ENCODE peak calls at places on chromosomes 4 and X, in five cellular contexts. One of them, this sample, is unnamed.

GRCh38 chrX:100635040-100635439 is 1.6 kb downstream of the TSPAN6 start:
- DNase-seq in astrocyte: no peak
- DNase-seq in WERI-Rb-1: no peak
- DNase-seq in fibroblast of lung: no peak
- DNase-seq in suprapubic skin: no peak
- DNase-seq in this sample: no peak

GRCh38 chr4:185346975-185347601 is 48.6 kb downstream of the LRP2BP start:
- DNase-seq in astrocyte: peak
- DNase-seq in WERI-Rb-1: no peak
- DNase-seq in fibroblast of lung: peak
- DNase-seq in suprapubic skin: no peak
- DNase-seq in this sample: no peak

GRCh38 chrX:19684265-19684664 is 169.0 kb upstream of the MAP3K15 start:
- DNase-seq in astrocyte: no peak
- DNase-seq in WERI-Rb-1: no peak
- DNase-seq in fibroblast of lung: no peak
- DNase-seq in suprapubic skin: no peak
- DNase-seq in this sample: no peak

GRCh38 chr4:24607338-24607737 is 23.0 kb upstream of the DHX15 start:
- DNase-seq in astrocyte: no peak
- DNase-seq in WERI-Rb-1: no peak
- DNase-seq in fibroblast of lung: peak
- DNase-seq in suprapubic skin: no peak
- DNase-seq in this sample: no peak

GRCh38 chrX:7067266-7067665 is 80.2 kb upstream of the STS start:
- DNase-seq in astrocyte: no peak
- DNase-seq in WERI-Rb-1: no peak
- DNase-seq in fibroblast of lung: no peak
- DNase-seq in suprapubic skin: no peak
- DNase-seq in this sample: no peak

GRCh38 chr4:1767058-1767769 is 25.9 kb upstream of the FGFR3 start:
- DNase-seq in astrocyte: no peak
- DNase-seq in WERI-Rb-1: peak
- DNase-seq in fibroblast of lung: peak
- DNase-seq in suprapubic skin: no peak
- DNase-seq in this sample: peak

GRCh38 chrX:1418901-1419544 is 27.1 kb upstream of the SLC25A6 start:
- DNase-seq in astrocyte: no peak
- DNase-seq in WERI-Rb-1: no peak
- DNase-seq in fibroblast of lung: no peak
- DNase-seq in suprapubic skin: peak
- DNase-seq in this sample: no peak

GRCh38 chr4:2869659-2870058 is 26.0 kb downstream of the ADD1 start:
- DNase-seq in astrocyte: no peak
- DNase-seq in WERI-Rb-1: peak
- DNase-seq in fibroblast of lung: no peak
- DNase-seq in suprapubic skin: no peak
- DNase-seq in this sample: no peak

GRCh38 chr4:2846172-2846571 is 2.5 kb downstream of the ADD1 start:
- DNase-seq in astrocyte: no peak
- DNase-seq in WERI-Rb-1: no peak
- DNase-seq in fibroblast of lung: no peak
- DNase-seq in suprapubic skin: no peak
- DNase-seq in this sample: no peak

GRCh38 chrX:150990910-150991309 is 7.8 kb downstream of the HMGB3 start:
- DNase-seq in astrocyte: no peak
- DNase-seq in WERI-Rb-1: no peak
- DNase-seq in fibroblast of lung: no peak
- DNase-seq in suprapubic skin: no peak
- DNase-seq in this sample: no peak

GRCh38 chrX:100413231-100413630 is 3.2 kb upstream of the PCDH19 start:
- DNase-seq in astrocyte: peak
- DNase-seq in WERI-Rb-1: peak
- DNase-seq in fibroblast of lung: peak
- DNase-seq in suprapubic skin: no peak
- DNase-seq in this sample: peak

GRCh38 chrX:116317409-116317808 is 119.0 kb upstream of the SLC6A14 start:
- DNase-seq in astrocyte: peak
- DNase-seq in WERI-Rb-1: peak
- DNase-seq in fibroblast of lung: peak
- DNase-seq in suprapubic skin: no peak
- DNase-seq in this sample: peak

GRCh38 chr4:137370699-137371098 is 161.6 kb downstream of the PCDH18 start:
- DNase-seq in astrocyte: no peak
- DNase-seq in WERI-Rb-1: no peak
- DNase-seq in fibroblast of lung: no peak
- DNase-seq in suprapubic skin: no peak
- DNase-seq in this sample: no peak

GRCh38 chr4:183830438-183830985 is 74.6 kb upstream of the STOX2 start:
- DNase-seq in astrocyte: no peak
- DNase-seq in WERI-Rb-1: no peak
- DNase-seq in fibroblast of lung: no peak
- DNase-seq in suprapubic skin: no peak
- DNase-seq in this sample: no peak

GRCh38 chr4:17385403-17385802 is 126.5 kb downstream of the QDPR start:
- DNase-seq in astrocyte: peak
- DNase-seq in WERI-Rb-1: no peak
- DNase-seq in fibroblast of lung: peak
- DNase-seq in suprapubic skin: no peak
- DNase-seq in this sample: peak

GRCh38 chrX:3636803-3637202 is 76.6 kb downstream of the PRKX start:
- DNase-seq in astrocyte: no peak
- DNase-seq in WERI-Rb-1: no peak
- DNase-seq in fibroblast of lung: no peak
- DNase-seq in suprapubic skin: no peak
- DNase-seq in this sample: no peak

GRCh38 chr4:168221298-168221697 is 97.3 kb downstream of the DDX60 start:
- DNase-seq in astrocyte: peak
- DNase-seq in WERI-Rb-1: no peak
- DNase-seq in fibroblast of lung: peak
- DNase-seq in suprapubic skin: no peak
- DNase-seq in this sample: peak

GRCh38 chr4:80266902-80267380 is 477 bp downstream of the FGF5 start:
- DNase-seq in astrocyte: peak
- DNase-seq in WERI-Rb-1: peak
- DNase-seq in fibroblast of lung: peak
- DNase-seq in suprapubic skin: no peak
- DNase-seq in this sample: peak

GRCh38 chr4:100795581-100795980 is 277.8 kb upstream of the EMCN start:
- DNase-seq in astrocyte: no peak
- DNase-seq in WERI-Rb-1: no peak
- DNase-seq in fibroblast of lung: no peak
- DNase-seq in suprapubic skin: no peak
- DNase-seq in this sample: no peak

GRCh38 chrX:17453791-17454190 is 78.8 kb downstream of the NHS start:
- DNase-seq in astrocyte: no peak
- DNase-seq in WERI-Rb-1: no peak
- DNase-seq in fibroblast of lung: no peak
- DNase-seq in suprapubic skin: no peak
- DNase-seq in this sample: peak

DNA sequence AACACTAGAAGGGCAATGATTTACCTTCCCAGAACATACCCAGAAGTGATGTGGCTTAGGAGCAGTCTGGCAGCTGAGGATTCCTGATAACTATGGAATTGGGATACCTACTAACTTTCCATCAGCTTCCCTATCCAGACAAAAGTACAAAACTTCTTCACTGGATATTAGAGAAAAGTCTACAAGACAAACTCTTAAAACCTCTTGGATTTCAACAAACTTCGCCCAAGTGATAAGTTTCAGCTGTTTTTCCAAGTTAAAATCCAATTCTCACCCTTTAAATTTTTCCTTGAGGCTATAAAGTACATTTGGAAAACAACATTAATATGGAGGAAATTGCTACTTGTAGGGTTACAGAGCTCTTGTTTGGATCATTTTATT is 58.2 kb upstream of the SLIT2 start:
- DNase-seq in astrocyte: no peak
- DNase-seq in WERI-Rb-1: no peak
- DNase-seq in fibroblast of lung: peak
- DNase-seq in suprapubic skin: no peak
- DNase-seq in this sample: no peak
- TF ChIP-seq CTCF in astrocyte: no peak
- TF ChIP-seq CTCF in WERI-Rb-1: no peak
- TF ChIP-seq CTCF in fibroblast of lung: no peak
- TF ChIP-seq CTCF in suprapubic skin: no peak
- TF ChIP-seq CTCF in this sample: no peak

GRCh38 chr4:7554885-7555284 is 120.2 kb upstream of the PSAPL1 start:
- DNase-seq in astrocyte: no peak
- DNase-seq in WERI-Rb-1: no peak
- DNase-seq in fibroblast of lung: no peak
- DNase-seq in suprapubic skin: no peak
- DNase-seq in this sample: no peak
- TF ChIP-seq CTCF in astrocyte: peak
- TF ChIP-seq CTCF in WERI-Rb-1: peak
- TF ChIP-seq CTCF in fibroblast of lung: no peak
- TF ChIP-seq CTCF in suprapubic skin: no peak
- TF ChIP-seq CTCF in this sample: no peak

DNA sequence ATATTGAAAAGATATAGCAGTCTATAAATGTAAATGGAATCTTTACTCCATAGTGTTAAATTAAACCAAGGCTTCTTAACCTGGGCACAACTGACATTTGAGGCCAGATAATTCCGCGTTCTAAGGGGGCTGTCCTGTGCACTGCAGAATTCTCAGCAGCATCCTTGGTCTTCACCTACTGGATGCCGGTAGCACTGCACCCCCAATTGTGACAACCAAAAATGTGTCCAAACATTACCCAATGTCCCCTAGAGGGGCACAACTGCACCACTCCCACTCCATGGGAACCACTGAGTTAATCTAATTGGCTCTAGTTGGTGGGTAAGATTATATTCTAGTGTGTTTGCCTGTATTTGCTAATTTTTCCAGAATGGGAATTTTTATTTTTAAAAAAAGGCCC is 16.6 kb downstream of the AP1S2 start:
- DNase-seq in astrocyte: no peak
- DNase-seq in WERI-Rb-1: peak
- DNase-seq in fibroblast of lung: no peak
- DNase-seq in suprapubic skin: no peak
- DNase-seq in this sample: no peak
- TF ChIP-seq CTCF in astrocyte: no peak
- TF ChIP-seq CTCF in WERI-Rb-1: peak
- TF ChIP-seq CTCF in fibroblast of lung: no peak
- TF ChIP-seq CTCF in suprapubic skin: no peak
- TF ChIP-seq CTCF in this sample: peak

DNA sequence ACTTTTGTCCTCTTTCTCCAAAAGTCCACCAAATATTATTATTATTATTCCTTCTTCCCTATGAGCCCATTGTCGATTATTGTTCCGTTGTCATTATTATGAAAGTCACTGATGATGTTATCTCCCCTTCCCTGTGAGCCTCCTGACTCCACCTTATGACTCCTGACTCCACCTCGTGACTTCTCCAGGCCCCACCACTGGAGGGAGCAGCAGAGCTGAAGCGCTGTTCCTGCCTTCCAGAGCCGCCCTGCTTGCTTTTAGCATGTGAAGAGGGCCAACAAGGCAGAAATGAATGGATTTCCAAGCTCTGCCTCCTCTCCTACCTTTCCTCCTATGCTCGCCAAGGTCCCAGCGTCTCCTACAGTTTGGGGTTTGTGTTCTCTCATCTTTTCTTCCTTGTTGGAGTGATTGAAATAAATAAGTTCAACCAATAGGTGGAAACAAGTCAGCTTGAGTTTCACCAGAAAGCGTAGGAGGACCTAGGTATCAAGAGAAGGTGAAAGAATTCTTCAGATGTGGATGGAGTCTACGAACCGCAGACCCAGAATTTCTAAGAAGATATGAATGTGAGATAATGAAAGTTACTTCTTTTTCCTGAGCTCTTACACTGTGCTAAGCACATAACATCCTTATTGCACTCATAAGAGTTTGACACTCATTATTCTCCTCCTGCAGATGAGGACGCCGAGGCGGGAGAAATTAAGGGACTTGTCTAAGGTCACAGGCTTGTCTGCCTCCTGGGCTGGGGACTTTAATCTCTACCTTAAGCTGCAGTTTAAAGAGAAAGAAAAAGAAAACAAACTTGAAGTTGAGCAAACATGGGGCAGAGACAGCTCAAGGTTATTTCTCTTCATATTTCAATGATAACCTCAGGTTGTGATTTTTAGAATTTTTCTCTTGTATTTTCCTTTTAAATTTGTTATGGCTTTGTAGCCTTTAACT is 26.1 kb downstream of the IGSF1 start:
- DNase-seq in astrocyte: no peak
- DNase-seq in WERI-Rb-1: peak
- DNase-seq in fibroblast of lung: peak
- DNase-seq in suprapubic skin: no peak
- DNase-seq in this sample: no peak
- TF ChIP-seq CTCF in astrocyte: no peak
- TF ChIP-seq CTCF in WERI-Rb-1: peak
- TF ChIP-seq CTCF in fibroblast of lung: no peak
- TF ChIP-seq CTCF in suprapubic skin: no peak
- TF ChIP-seq CTCF in this sample: no peak

GRCh38 chr4:81997313-81997712 is 376.5 kb downstream of the HNRNPD start:
- DNase-seq in astrocyte: no peak
- DNase-seq in WERI-Rb-1: no peak
- DNase-seq in fibroblast of lung: no peak
- DNase-seq in suprapubic skin: no peak
- DNase-seq in this sample: no peak
- TF ChIP-seq CTCF in astrocyte: no peak
- TF ChIP-seq CTCF in WERI-Rb-1: no peak
- TF ChIP-seq CTCF in fibroblast of lung: no peak
- TF ChIP-seq CTCF in suprapubic skin: no peak
- TF ChIP-seq CTCF in this sample: no peak

GRCh38 chr4:145774473-145774872 is 94.5 kb downstream of the C4orf51 start:
- DNase-seq in astrocyte: no peak
- DNase-seq in WERI-Rb-1: no peak
- DNase-seq in fibroblast of lung: no peak
- DNase-seq in suprapubic skin: no peak
- DNase-seq in this sample: no peak

GRCh38 chr4:145772347-145772746 is 92.4 kb downstream of the C4orf51 start:
- DNase-seq in astrocyte: no peak
- DNase-seq in WERI-Rb-1: no peak
- DNase-seq in fibroblast of lung: no peak
- DNase-seq in suprapubic skin: no peak
- DNase-seq in this sample: no peak

GRCh38 chr4:145776208-145776607 is 96.3 kb downstream of the C4orf51 start:
- DNase-seq in astrocyte: no peak
- DNase-seq in WERI-Rb-1: no peak
- DNase-seq in fibroblast of lung: no peak
- DNase-seq in suprapubic skin: no peak
- DNase-seq in this sample: no peak

GRCh38 chr4:145773581-145774234 is 93.8 kb downstream of the C4orf51 start:
- DNase-seq in astrocyte: peak
- DNase-seq in WERI-Rb-1: no peak
- DNase-seq in fibroblast of lung: no peak
- DNase-seq in suprapubic skin: no peak
- DNase-seq in this sample: no peak

DNA sequence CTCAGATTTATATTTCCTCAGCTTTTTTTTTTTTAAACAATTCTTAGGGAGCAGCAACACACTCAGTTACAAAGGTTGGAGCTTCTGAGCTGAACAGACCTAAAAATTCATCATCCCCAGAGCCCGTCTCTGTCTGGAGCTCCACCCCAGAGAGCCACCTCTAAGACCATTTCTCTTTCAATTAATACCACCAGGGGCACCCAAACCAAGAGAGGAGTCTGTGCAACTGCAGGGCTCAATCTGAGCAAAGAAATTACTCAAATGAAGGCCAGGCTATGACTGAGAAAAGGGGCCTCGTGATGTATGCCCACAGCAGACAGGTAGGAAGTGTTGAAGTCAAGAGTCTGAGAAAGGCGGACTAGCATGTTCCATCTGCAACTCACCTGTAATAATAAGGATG is 95.5 kb downstream of the C4orf51 start:
- DNase-seq in astrocyte: no peak
- DNase-seq in WERI-Rb-1: no peak
- DNase-seq in fibroblast of lung: no peak
- DNase-seq in suprapubic skin: no peak
- DNase-seq in this sample: no peak
- TF ChIP-seq CTCF in astrocyte: no peak
- TF ChIP-seq CTCF in WERI-Rb-1: no peak
- TF ChIP-seq CTCF in fibroblast of lung: no peak
- TF ChIP-seq CTCF in suprapubic skin: no peak
- TF ChIP-seq CTCF in this sample: no peak

This sample was measured in AG10803.